ENCODE peak calls at places on chromosomes 16 and 17, in five cellular contexts. K is GM12892, Q is H1, P is K562, N is HepG2. M is an unnamed sample.

GRCh38 chr16:55349867-55350266 is 25.9 kb downstream of the IRX6 start:
- DNase-seq in K (no peak), Q (no peak), P (no peak), N (no peak), M (no peak)

GRCh38 chr16:1923299-1924034 is 5.3 kb upstream of the HS3ST6 start:
- DNase-seq in K (no peak), Q (peak), P (no peak), N (peak), M (no peak)

GRCh38 chr17:38579934-38580333 is 25.8 kb downstream of the SRCIN1 start:
- DNase-seq in K (no peak), Q (no peak), P (peak), N (peak), M (no peak)

GRCh38 chr17:41775394-41776226 is 10.9 kb downstream of the JUP start:
- DNase-seq in K (no peak), Q (no peak), P (no peak), N (no peak), M (no peak)

GRCh38 chr16:50261160-50261706 is 5.1 kb upstream of the ADCY7 start:
- DNase-seq in K (no peak), Q (no peak), P (no peak), N (no peak), M (no peak)

GRCh38 chr16:77894054-77894632 is 105.8 kb downstream of the VAT1L start:
- DNase-seq in K (no peak), Q (no peak), P (no peak), N (no peak), M (no peak)

GRCh38 chr17:49290690-49291326 is 60.2 kb upstream of the PHOSPHO1 start:
- DNase-seq in K (no peak), Q (no peak), P (peak), N (peak), M (no peak)

GRCh38 chr17:66612993-66613392 is 221.9 kb upstream of the CACNG5 start:
- DNase-seq in K (no peak), Q (no peak), P (no peak), N (no peak), M (no peak)

GRCh38 chr17:80997471-80998387 is 6.1 kb downstream of the CHMP6 start:
- DNase-seq in K (no peak), Q (no peak), P (no peak), N (no peak), M (peak)

GRCh38 chr17:73645050-73645871 is 1.0 kb upstream of the SDK2 start:
- DNase-seq in K (no peak), Q (no peak), P (no peak), N (no peak), M (no peak)

GRCh38 chr17:64491995-64492394 is 4.9 kb downstream of the POLG2 start:
- DNase-seq in K (no peak), Q (no peak), P (no peak), N (no peak), M (no peak)

GRCh38 chr17:64216030-64216384 is 47.1 kb downstream of the TEX2 start:
- DNase-seq in K (no peak), Q (no peak), P (no peak), N (no peak), M (no peak)

GRCh38 chr17:76277300-76278267 is 12.4 kb downstream of the UBALD2 start:
- DNase-seq in K (no peak), Q (no peak), P (no peak), N (no peak), M (no peak)

GRCh38 chr17:7864995-7865650 is 7.3 kb downstream of the CYB5D1 start:
- DNase-seq in K (no peak), Q (no peak), P (no peak), N (no peak), M (no peak)

GRCh38 chr16:4685292-4685691 is 8.1 kb upstream of the NUDT16L1 start:
- DNase-seq in K (no peak), Q (no peak), P (no peak), N (no peak), M (no peak)

GRCh38 chr16:9647981-9648701 is 534.1 kb downstream of the GRIN2A start:
- DNase-seq in K (no peak), Q (no peak), P (peak), N (peak), M (no peak)

GRCh38 chr17:42354956-42355843 is 33.0 kb downstream of the STAT3 start:
- DNase-seq in K (no peak), Q (no peak), P (no peak), N (no peak), M (no peak)

GRCh38 chr16:74627506-74628220 is 20.7 kb upstream of the GLG1 start:
- DNase-seq in K (no peak), Q (no peak), P (no peak), N (no peak), M (no peak)

GRCh38 chr17:43936434-43936833 is 5.8 kb downstream of the PPY start:
- DNase-seq in K (no peak), Q (no peak), P (no peak), N (no peak), M (no peak)

GRCh38 chr17:32833076-32833475 is 43.8 kb downstream of the MYO1D start:
- DNase-seq in K (no peak), Q (no peak), P (no peak), N (no peak), M (no peak)

GRCh38 chr17:32836527-32836926 is 40.4 kb downstream of the MYO1D start:
- DNase-seq in K (no peak), Q (no peak), P (no peak), N (no peak), M (no peak)

GRCh38 chr17:32834104-32834503 is 42.8 kb downstream of the MYO1D start:
- DNase-seq in K (no peak), Q (no peak), P (no peak), N (no peak), M (no peak)

GRCh38 chr17:32833526-32833925 is 43.4 kb downstream of the MYO1D start:
- DNase-seq in K (no peak), Q (no peak), P (peak), N (no peak), M (no peak)

GRCh38 chr17:32835291-32835761 is 41.6 kb downstream of the MYO1D start:
- DNase-seq in K (no peak), Q (no peak), P (no peak), N (no peak), M (no peak)
- TF ChIP-seq TAF1 in K (no peak), Q (no peak), P (no peak), N (no peak), M (no peak)

GRCh38 chr16:11072420-11073153 is 128.2 kb downstream of the CLEC16A start:
- DNase-seq in K (no peak), Q (no peak), P (peak), N (no peak), M (no peak)
- TF ChIP-seq TAF1 in K (no peak), Q (no peak), P (no peak), N (no peak), M (no peak)

GRCh38 chr17:36082062-36082461 is 7.9 kb downstream of the CCL3 start:
- DNase-seq in K (no peak), Q (no peak), P (no peak), N (no peak), M (no peak)

GRCh38 chr17:36089888-36090836 is at the start of gene CCL3:
- DNase-seq in K (peak), Q (no peak), P (no peak), N (no peak), M (peak)

GRCh38 chr17:36088559-36089376 is 1.2 kb downstream of the CCL3 start:
- DNase-seq in K (no peak), Q (no peak), P (no peak), N (no peak), M (no peak)

DNA sequence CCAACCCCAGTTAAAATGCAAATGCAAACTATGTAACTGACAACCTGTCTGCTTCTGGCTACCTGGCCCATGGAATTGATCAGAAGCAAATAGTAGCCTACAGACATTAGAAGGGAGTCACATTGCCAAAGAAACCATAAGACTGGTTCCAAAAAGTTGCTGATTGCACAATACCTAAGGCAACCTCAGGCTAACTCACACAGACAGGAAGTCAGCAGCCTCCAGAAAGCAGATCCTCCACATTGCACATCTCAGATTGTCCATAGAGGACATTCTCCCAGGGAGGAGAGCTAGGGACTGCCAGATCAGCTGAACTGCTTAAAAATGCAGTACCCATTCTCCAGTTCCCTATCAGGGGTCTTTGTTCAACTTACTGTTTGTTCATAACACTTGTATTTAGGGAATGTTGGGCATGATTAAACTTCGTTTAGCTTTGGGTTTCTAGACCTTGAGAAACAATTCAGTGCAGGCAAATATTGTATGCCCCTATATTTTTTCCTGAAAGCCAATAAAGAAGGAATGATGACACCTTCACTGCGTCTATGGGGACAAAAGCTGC is 4.2 kb downstream of the CCL3 start:
- DNase-seq in K (no peak), Q (no peak), P (no peak), N (no peak), M (no peak)
- TF ChIP-seq TAF1 in K (no peak), Q (no peak), P (no peak), N (no peak), M (no peak)

DNA sequence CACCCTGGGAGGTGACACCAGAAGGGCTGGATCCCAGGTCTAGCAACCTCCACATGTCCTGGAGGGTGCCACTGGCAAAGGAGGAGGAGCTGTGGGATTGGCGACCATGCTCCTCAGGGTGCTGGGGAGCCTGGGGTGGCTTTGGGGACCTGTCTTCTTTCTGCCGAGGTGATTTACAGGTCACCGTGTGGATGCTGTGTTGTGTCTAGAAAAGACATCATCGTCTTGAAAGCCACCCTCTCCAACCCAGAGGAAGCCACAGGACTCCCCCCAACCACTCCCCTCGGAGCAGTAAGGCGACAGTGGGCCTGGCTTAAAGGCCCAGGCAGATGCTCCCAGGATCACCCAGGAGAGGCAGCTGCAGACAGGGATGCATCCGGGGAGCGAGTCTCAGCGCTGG is 29.7 kb upstream of the FASN start:
- DNase-seq in K (no peak), Q (no peak), P (no peak), N (no peak), M (no peak)
- TF ChIP-seq TAF1 in K (no peak), Q (no peak), P (no peak), N (no peak), M (no peak)

GRCh38 chr17:77884019-77884418 is 74.5 kb upstream of the TNRC6C start:
- DNase-seq in K (no peak), Q (no peak), P (no peak), N (no peak), M (no peak)
- TF ChIP-seq TAF1 in K (no peak), Q (no peak), P (no peak), N (no peak), M (no peak)

GRCh38 chr16:89375021-89375420 is 115.3 kb downstream of the ANKRD11 start:
- DNase-seq in K (no peak), Q (no peak), P (no peak), N (no peak), M (no peak)
- TF ChIP-seq TAF1 in K (no peak), Q (no peak), P (no peak), N (no peak), M (no peak)

GRCh38 chr16:67828651-67829050 is 13.5 kb upstream of the THAP11 start:
- DNase-seq in K (no peak), Q (no peak), P (no peak), N (no peak), M (no peak)

GRCh38 chr16:67825906-67826305 is 16.2 kb upstream of the THAP11 start:
- DNase-seq in K (no peak), Q (no peak), P (no peak), N (no peak), M (no peak)

GRCh38 chr16:67822511-67822910 is 15.8 kb downstream of the TSNAXIP1 start:
- DNase-seq in K (no peak), Q (no peak), P (no peak), N (no peak), M (no peak)

GRCh38 chr16:67820608-67821259 is 14.0 kb downstream of the TSNAXIP1 start:
- DNase-seq in K (no peak), Q (no peak), P (no peak), N (no peak), M (no peak)

GRCh38 chr16:67825119-67825518 is 17.0 kb upstream of the THAP11 start:
- DNase-seq in K (no peak), Q (no peak), P (no peak), N (no peak), M (no peak)
- TF ChIP-seq TAF1 in K (no peak), Q (no peak), P (no peak), N (no peak), M (no peak)

DNA sequence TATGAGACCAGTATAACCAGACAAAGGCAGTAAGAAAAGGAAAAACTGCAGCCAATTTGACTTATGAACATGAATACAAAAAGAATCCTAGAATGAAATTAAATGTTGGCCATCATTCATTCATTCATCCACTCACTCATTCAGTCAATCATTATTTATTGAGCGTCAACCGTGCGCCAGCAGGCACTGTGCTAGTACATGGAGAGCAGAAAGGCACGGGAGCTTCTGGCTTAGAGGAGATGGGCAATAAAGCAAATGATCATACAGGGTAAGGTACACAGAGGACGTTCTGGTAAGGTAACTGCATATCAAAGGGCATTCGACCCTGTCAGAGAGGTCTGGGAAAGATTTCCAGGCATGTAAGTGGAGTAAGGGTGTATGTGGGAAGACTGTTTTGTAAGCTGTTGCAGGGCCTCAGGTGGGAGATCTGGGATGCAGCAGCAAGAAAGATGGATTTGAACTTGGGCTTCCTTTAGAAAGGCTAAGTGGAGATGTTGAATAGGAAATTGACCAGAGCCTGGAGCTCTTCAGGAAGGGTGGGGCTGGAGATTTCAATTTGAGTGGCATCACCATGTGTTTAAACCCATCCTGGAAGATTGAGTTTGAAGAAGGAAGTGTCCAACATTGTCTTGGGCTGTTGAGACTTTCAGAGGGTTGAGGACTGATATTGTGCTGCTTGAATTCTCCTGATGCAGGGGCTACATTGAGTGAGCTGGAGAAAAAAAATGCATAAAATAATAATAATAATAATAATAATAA is 2.8 kb upstream of the MSI2 start:
- DNase-seq in K (no peak), Q (no peak), P (no peak), N (no peak), M (no peak)
- TF ChIP-seq TAF1 in K (no peak), Q (no peak), P (no peak), N (no peak), M (no peak)